ENCODE peak calls at places on chromosomes 2 and 18, in ten cellular contexts. R, D, L, F, M, V, K, B, Y and H are unnamed samples.

GRCh38 chr18:79275992-79276391 is 119.7 kb upstream of the NFATC1 start:
- DNase-seq in Y (peak; percentile 69), K (peak; percentile 2), B (no peak), M (no peak), V (no peak), F (no peak), R (no peak), D (no peak), L (no peak), H (no peak)

GRCh38 chr2:107553534-107553933 is 273.2 kb upstream of the RGPD4 start:
- DNase-seq in D (no peak), M (no peak), K (no peak), Y (no peak), L (no peak), V (no peak), R (no peak), F (no peak), B (no peak), H (no peak)

GRCh38 chr18:62458346-62458745 is 64.5 kb upstream of the ZCCHC2 start:
- DNase-seq in R (no peak), M (no peak), Y (no peak), K (no peak), F (no peak), L (no peak), B (no peak), D (no peak), V (no peak), H (peak; percentile 49)

GRCh38 chr2:42961385-42961800 is 169.0 kb upstream of the HAAO start:
- DNase-seq in L (no peak), M (no peak), V (no peak), K (peak; percentile 56), Y (no peak), R (peak; percentile 72), F (no peak), D (no peak), B (no peak), H (peak; percentile 30)

GRCh38 chr2:13558368-13558767 is 841.6 kb downstream of the TRIB2 start:
- DNase-seq in M (no peak), F (no peak), L (no peak), B (no peak), D (no peak), V (no peak), R (no peak), Y (peak; percentile 58), K (peak; percentile 9), H (no peak)

GRCh38 chr18:69757733-69758132 is 189.9 kb downstream of the CD226 start:
- DNase-seq in F (no peak), L (no peak), V (no peak), K (no peak), M (no peak), D (peak; percentile 87), R (no peak), Y (no peak), B (no peak), H (peak; percentile 69)

GRCh38 chr2:219514836-219515235 is 554 bp downstream of the ASIC4 start:
- DNase-seq in B (no peak), L (no peak), V (no peak), K (no peak), R (no peak), D (no peak), Y (no peak), M (no peak), F (no peak), H (no peak)

GRCh38 chr2:238787507-238787906 is 60.4 kb upstream of the TWIST2 start:
- DNase-seq in R (no peak), Y (no peak), D (no peak), V (no peak), M (no peak), L (no peak), K (no peak), B (no peak), F (no peak), H (no peak)

GRCh38 chr18:6884944-6885343 is 155.4 kb downstream of the ARHGAP28 start:
- DNase-seq in K (no peak), R (no peak), L (no peak), M (no peak), D (no peak), Y (no peak), F (no peak), V (no peak), B (no peak), H (no peak)

GRCh38 chr2:28626891-28627421 is 124.7 kb upstream of the PPP1CB start:
- DNase-seq in Y (no peak), L (no peak), M (no peak), K (peak; percentile 76), F (no peak), V (no peak), R (no peak), D (no peak), B (no peak), H (no peak)

GRCh38 chr2:218405365-218406208 is 5.9 kb downstream of the CTDSP1 start:
- DNase-seq in M (no peak), K (peak; percentile 28), F (no peak), Y (no peak), B (no peak), R (no peak), L (no peak), D (no peak), V (peak; percentile 29), H (peak; percentile 67)

GRCh38 chr2:54041135-54041534 is 70.3 kb upstream of the PSME4 start:
- DNase-seq in Y (no peak), R (no peak), B (no peak), F (no peak), D (no peak), M (no peak), L (peak; percentile 8), K (no peak), V (no peak), H (no peak)

GRCh38 chr2:241314933-241315182 is 614 bp downstream of the HDLBP start:
- DNase-seq in D (no peak), B (no peak), Y (no peak), V (no peak), F (no peak), R (no peak), L (no peak), M (no peak), K (no peak), H (no peak)

GRCh38 chr2:42339191-42339912 is 21.7 kb downstream of the COX7A2L start:
- DNase-seq in R (no peak), M (no peak), L (no peak), F (no peak), Y (no peak), D (no peak), B (no peak), V (peak; percentile 28), K (no peak), H (peak; percentile 73)

GRCh38 chr2:130986890-130987493 is 106.3 kb downstream of the FAM168B start:
- DNase-seq in M (no peak), R (no peak), D (no peak), V (no peak), Y (no peak), B (no peak), L (no peak), F (no peak), K (no peak), H (no peak)

GRCh38 chr2:50674876-50675275 is 357.1 kb downstream of the NRXN1 start:
- DNase-seq in R (no peak), K (no peak), M (no peak), Y (peak; percentile 1), F (no peak), L (no peak), B (no peak), V (no peak), D (no peak), H (peak; percentile 54)

GRCh38 chr2:177306550-177306949 is 42.0 kb upstream of the NFE2L2 start:
- DNase-seq in D (no peak), M (no peak), L (no peak), F (no peak), R (no peak), Y (no peak), B (no peak), K (no peak), V (no peak), H (no peak)

GRCh38 chr2:61011649-61012048 is 5.9 kb upstream of the PEX13 start:
- DNase-seq in D (no peak), F (no peak), B (no peak), K (no peak), R (no peak), M (no peak), V (no peak), L (no peak), Y (no peak), H (no peak)

GRCh38 chr18:76532875-76533274 is 37.8 kb upstream of the ZNF516 start:
- DNase-seq in F (no peak), M (no peak), R (no peak), V (no peak), D (no peak), K (no peak), Y (no peak), B (no peak), L (no peak), H (no peak)

GRCh38 chr2:120669121-120669952 is 66.3 kb upstream of the GLI2 start:
- DNase-seq in K (peak; percentile 12), V (peak; percentile 60), L (no peak), M (no peak), R (no peak), D (peak; percentile 52), Y (no peak), F (peak; percentile 15), B (no peak), H (peak; percentile 78)

GRCh38 chr2:8285081-8285480 is 396.8 kb upstream of the ID2 start:
- DNase-seq in D (no peak), B (no peak), L (no peak), M (no peak), V (no peak), F (no peak), K (peak; percentile 9), Y (no peak), R (no peak), H (peak; percentile 46)

GRCh38 chr2:240400319-240401161 is 34.9 kb upstream of the GPC1 start:
- DNase-seq in L (no peak), Y (no peak), D (no peak), B (no peak), F (no peak), M (no peak), K (no peak), R (no peak), V (peak; percentile 1), H (no peak)